ENCODE peak calls at places on chromosomes 2 and 18, in four cellular contexts. One of them, this sample, is unnamed.

GRCh38 chr18:45656194-45656593 is 40.9 kb downstream of the SLC14A2 start:
- DNase-seq in HCT116: no peak
- DNase-seq in tibial artery: no peak
- DNase-seq in CD8-positive, alpha-beta T cell: no peak
- DNase-seq in this sample: no peak

GRCh38 chr18:7028625-7029024 is 89.0 kb downstream of the LAMA1 start:
- DNase-seq in HCT116: no peak
- DNase-seq in tibial artery: no peak
- DNase-seq in CD8-positive, alpha-beta T cell: no peak
- DNase-seq in this sample: no peak

GRCh38 chr2:167069855-167070254 is 181.6 kb downstream of the XIRP2 start:
- DNase-seq in HCT116: no peak
- DNase-seq in tibial artery: no peak
- DNase-seq in CD8-positive, alpha-beta T cell: no peak
- DNase-seq in this sample: no peak

GRCh38 chr2:186561467-186562208 is 28.2 kb upstream of the ITGAV start:
- DNase-seq in HCT116: no peak
- DNase-seq in tibial artery: no peak
- DNase-seq in CD8-positive, alpha-beta T cell: no peak
- DNase-seq in this sample: no peak

GRCh38 chr18:47754311-47755101 is 176.0 kb downstream of the SMAD2 start:
- DNase-seq in HCT116: peak; percentile 37
- DNase-seq in tibial artery: no peak
- DNase-seq in CD8-positive, alpha-beta T cell: peak; percentile 55
- DNase-seq in this sample: peak; percentile 20

GRCh38 chr2:110126086-110126773 is 10.6 kb upstream of the MALL start:
- DNase-seq in HCT116: no peak
- DNase-seq in tibial artery: no peak
- DNase-seq in CD8-positive, alpha-beta T cell: no peak
- DNase-seq in this sample: no peak

GRCh38 chr2:46913471-46914381 is 1.9 kb downstream of the MCFD2 start:
- DNase-seq in HCT116: peak; percentile 27
- DNase-seq in tibial artery: peak; percentile 71
- DNase-seq in CD8-positive, alpha-beta T cell: no peak
- DNase-seq in this sample: no peak

GRCh38 chr2:133940134-133940533 is 313.7 kb upstream of the MGAT5 start:
- DNase-seq in HCT116: no peak
- DNase-seq in tibial artery: no peak
- DNase-seq in CD8-positive, alpha-beta T cell: no peak
- DNase-seq in this sample: no peak

GRCh38 chr2:96527990-96528679 is 8.4 kb upstream of the ARID5A start:
- DNase-seq in HCT116: no peak
- DNase-seq in tibial artery: peak; percentile 91
- DNase-seq in CD8-positive, alpha-beta T cell: peak; percentile 56
- DNase-seq in this sample: no peak

GRCh38 chr2:39266906-39267434 is 23.2 kb upstream of the CDKL4 start:
- DNase-seq in HCT116: no peak
- DNase-seq in tibial artery: no peak
- DNase-seq in CD8-positive, alpha-beta T cell: no peak
- DNase-seq in this sample: no peak

GRCh38 chr2:230738391-230738811 is 25.8 kb downstream of the CAB39 start:
- DNase-seq in HCT116: no peak
- DNase-seq in tibial artery: no peak
- DNase-seq in CD8-positive, alpha-beta T cell: no peak
- DNase-seq in this sample: no peak

GRCh38 chr2:220585241-220585640 is 957.8 kb downstream of the SLC4A3 start:
- DNase-seq in HCT116: no peak
- DNase-seq in tibial artery: no peak
- DNase-seq in CD8-positive, alpha-beta T cell: no peak
- DNase-seq in this sample: no peak

GRCh38 chr18:28438381-28438780 is 261.5 kb upstream of the CDH2 start:
- DNase-seq in HCT116: no peak
- DNase-seq in tibial artery: no peak
- DNase-seq in CD8-positive, alpha-beta T cell: no peak
- DNase-seq in this sample: no peak

GRCh38 chr18:48629730-48630324 is 91.0 kb downstream of the CTIF start:
- DNase-seq in HCT116: peak; percentile 76
- DNase-seq in tibial artery: peak; percentile 25
- DNase-seq in CD8-positive, alpha-beta T cell: no peak
- DNase-seq in this sample: no peak

GRCh38 chr2:102032368-102033027 is 40.7 kb downstream of the IL1R2 start:
- DNase-seq in HCT116: no peak
- DNase-seq in tibial artery: no peak
- DNase-seq in CD8-positive, alpha-beta T cell: no peak
- DNase-seq in this sample: no peak
- H3K27ac ChIP-seq in HCT116: no peak overlapping the region
- H3K27ac ChIP-seq in tibial artery: peak overlapping the region; percentile 51
- H3K27ac ChIP-seq in CD8-positive, alpha-beta T cell: no peak overlapping the region
- H3K27ac ChIP-seq in this sample: no peak overlapping the region

DNA sequence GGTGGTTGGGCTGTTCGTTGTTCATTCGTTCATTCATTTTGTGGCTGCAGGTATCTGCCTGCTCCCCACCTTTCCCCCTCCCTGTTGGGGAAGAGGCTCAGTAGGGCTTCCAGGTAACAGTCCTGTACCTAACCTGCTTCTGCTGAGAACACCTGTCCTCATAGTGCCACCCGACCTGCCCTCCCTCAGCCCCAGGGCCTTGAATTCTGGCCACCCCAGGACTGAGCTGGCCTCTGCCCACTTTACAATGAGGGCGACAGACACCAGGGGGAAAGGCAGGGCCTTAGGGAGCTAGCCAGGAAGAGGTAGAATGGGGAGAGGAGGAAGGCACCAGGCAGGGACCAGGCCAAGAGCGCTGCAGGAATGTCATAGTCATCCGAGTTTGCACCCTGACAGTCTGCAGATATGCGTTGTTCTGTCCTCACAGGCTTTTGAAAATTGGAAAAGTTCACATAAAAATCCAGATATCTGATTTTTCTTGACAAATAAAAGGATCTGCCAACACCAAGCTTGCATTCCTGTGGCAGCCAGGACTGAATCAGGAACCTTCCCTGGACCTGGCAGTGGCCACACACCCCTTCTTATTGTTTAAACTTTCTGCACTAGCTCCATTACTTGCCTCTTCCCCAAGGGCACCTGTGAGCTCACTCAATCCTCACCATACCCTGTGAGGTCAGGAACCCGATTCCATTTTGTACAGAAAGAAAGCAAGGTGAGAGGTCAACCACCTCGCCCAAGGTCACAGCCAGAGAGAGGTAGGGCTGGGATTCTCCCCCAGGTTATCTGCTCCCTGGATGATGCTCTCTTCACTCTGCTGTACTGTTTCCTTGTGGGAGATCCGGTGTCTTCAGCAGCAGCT is 35.3 kb upstream of the MRPL33 start:
- DNase-seq in HCT116: no peak
- DNase-seq in tibial artery: no peak
- DNase-seq in CD8-positive, alpha-beta T cell: no peak
- DNase-seq in this sample: no peak
- H3K4me3 ChIP-seq in HCT116: no peak overlapping the region
- H3K4me3 ChIP-seq in tibial artery: peak overlapping the region; percentile 55
- H3K4me3 ChIP-seq in CD8-positive, alpha-beta T cell: peak overlapping the region; percentile 34
- H3K4me3 ChIP-seq in this sample: no peak overlapping the region

DNA sequence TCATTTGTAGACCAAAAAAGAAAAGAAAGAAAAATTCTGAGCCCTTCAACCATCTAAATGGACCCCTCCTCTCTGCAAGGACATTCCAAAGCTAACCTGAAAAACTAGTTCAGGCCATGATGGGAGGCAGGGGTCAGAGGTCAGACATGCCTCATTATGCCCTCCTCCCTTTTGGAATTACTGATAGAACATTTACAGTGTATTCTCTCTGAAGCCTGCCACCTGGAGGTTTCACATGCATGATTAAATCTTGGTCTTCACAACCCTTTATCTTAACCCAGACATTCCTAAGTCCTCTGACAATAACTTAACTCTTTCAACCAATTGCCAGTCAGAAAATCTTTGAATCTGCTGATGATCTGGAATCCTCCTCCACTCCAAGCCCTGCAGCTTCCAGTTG is 86.0 kb downstream of the SPP2 start:
- DNase-seq in HCT116: no peak
- DNase-seq in tibial artery: no peak
- DNase-seq in CD8-positive, alpha-beta T cell: no peak
- DNase-seq in this sample: peak; percentile 41
- TF ChIP-seq CTCF in HCT116: no peak
- TF ChIP-seq CTCF in tibial artery: no peak
- TF ChIP-seq CTCF in CD8-positive, alpha-beta T cell: no peak
- TF ChIP-seq CTCF in this sample: peak; percentile 58

GRCh38 chr18:3319894-3320438 is 58.0 kb downstream of the MYL12B start:
- DNase-seq in HCT116: no peak
- DNase-seq in tibial artery: no peak
- DNase-seq in CD8-positive, alpha-beta T cell: no peak
- DNase-seq in this sample: peak; percentile 33
- H3K27ac ChIP-seq in HCT116: no peak overlapping the region
- H3K27ac ChIP-seq in tibial artery: no peak overlapping the region
- H3K27ac ChIP-seq in CD8-positive, alpha-beta T cell: no peak overlapping the region
- H3K27ac ChIP-seq in this sample: peak overlapping the region; percentile 44

DNA sequence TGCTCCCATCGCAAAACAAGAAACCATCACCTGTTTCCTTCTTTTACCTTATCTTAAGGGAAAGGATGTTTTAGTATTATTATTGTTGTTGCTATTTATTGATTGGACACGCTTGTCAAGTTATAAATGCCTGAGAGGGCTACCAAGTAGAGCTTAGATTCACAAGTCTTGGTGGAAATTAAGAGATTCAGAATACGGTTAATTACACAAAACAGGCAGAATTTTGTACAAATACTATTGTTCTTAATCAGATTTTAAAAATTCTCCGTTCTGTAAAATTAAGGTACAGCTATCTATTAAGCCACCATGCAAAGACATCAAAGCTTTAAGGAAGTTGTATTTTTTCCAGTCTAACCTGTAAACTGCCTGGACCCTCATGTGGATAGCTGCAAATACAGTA is 1.1 kb upstream of the ZNF521 start:
- DNase-seq in HCT116: no peak
- DNase-seq in tibial artery: no peak
- DNase-seq in CD8-positive, alpha-beta T cell: no peak
- DNase-seq in this sample: no peak
- H3K4me3 ChIP-seq in HCT116: no peak overlapping the region
- H3K4me3 ChIP-seq in tibial artery: peak overlapping the region; percentile 76
- H3K4me3 ChIP-seq in CD8-positive, alpha-beta T cell: no peak overlapping the region
- H3K4me3 ChIP-seq in this sample: no peak overlapping the region

DNA sequence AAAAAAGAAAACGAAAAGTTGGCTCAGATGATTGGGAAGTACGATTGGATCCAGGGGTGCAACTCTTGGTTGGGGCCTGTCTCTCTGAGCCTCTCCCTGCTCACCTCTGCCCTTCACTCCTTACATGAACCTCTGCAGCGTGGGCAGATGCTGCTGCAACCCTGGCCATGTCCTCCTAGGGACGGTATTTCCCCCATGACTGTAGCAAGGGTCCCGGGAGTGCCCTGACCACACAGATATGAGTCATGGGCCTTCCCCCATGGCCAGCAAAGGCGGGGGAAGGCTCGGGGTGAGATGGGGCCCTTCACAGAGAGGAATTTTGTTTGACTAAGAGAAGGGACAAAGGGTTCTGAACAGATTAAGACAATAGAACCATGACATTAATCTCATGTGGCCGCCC is 129.0 kb downstream of the NCK2 start:
- DNase-seq in HCT116: no peak
- DNase-seq in tibial artery: no peak
- DNase-seq in CD8-positive, alpha-beta T cell: peak; percentile 54
- DNase-seq in this sample: no peak
- TF ChIP-seq CTCF in HCT116: no peak
- TF ChIP-seq CTCF in tibial artery: no peak
- TF ChIP-seq CTCF in CD8-positive, alpha-beta T cell: no peak
- TF ChIP-seq CTCF in this sample: no peak

GRCh38 chr2:29662841-29663240 is 258.5 kb downstream of the ALK start:
- DNase-seq in HCT116: no peak
- DNase-seq in tibial artery: no peak
- DNase-seq in CD8-positive, alpha-beta T cell: no peak
- DNase-seq in this sample: no peak
- H3K27ac ChIP-seq in HCT116: no peak overlapping the region
- H3K27ac ChIP-seq in tibial artery: no peak overlapping the region
- H3K27ac ChIP-seq in CD8-positive, alpha-beta T cell: no peak overlapping the region
- H3K27ac ChIP-seq in this sample: no peak overlapping the region